ENCODE peak calls at places on chromosome 12, in nine cellular contexts. One of them, this sample, is unnamed.
A peak's percentile ranks its signal among the peaks of the same experiment; 100 is the strongest.

GRCh38 chr12:45234134-45234865 is 18.4 kb downstream of the ANO6 start:
- DNase-seq in lower lobe of right lung: no peak
- DNase-seq in astrocyte of the cerebellum: peak; percentile 93
- DNase-seq in ascending aorta: no peak
- DNase-seq in body of pancreas: peak; percentile 54
- DNase-seq in tibial artery: no peak
- DNase-seq in A549: peak; percentile 84
- DNase-seq in kidney: no peak
- DNase-seq in H9: peak; percentile 79
- DNase-seq in this sample: peak; percentile 98

GRCh38 chr12:110590806-110591326 is 7.7 kb upstream of the PPTC7 start:
- DNase-seq in lower lobe of right lung: no peak
- DNase-seq in astrocyte of the cerebellum: no peak
- DNase-seq in ascending aorta: no peak
- DNase-seq in body of pancreas: no peak
- DNase-seq in tibial artery: no peak
- DNase-seq in A549: no peak
- DNase-seq in kidney: no peak
- DNase-seq in H9: no peak
- DNase-seq in this sample: no peak

GRCh38 chr12:56834886-56835285 is 71.8 kb downstream of the HSD17B6 start:
- DNase-seq in lower lobe of right lung: no peak
- DNase-seq in astrocyte of the cerebellum: no peak
- DNase-seq in ascending aorta: no peak
- DNase-seq in body of pancreas: no peak
- DNase-seq in tibial artery: no peak
- DNase-seq in A549: no peak
- DNase-seq in kidney: no peak
- DNase-seq in H9: no peak
- DNase-seq in this sample: no peak

GRCh38 chr12:130967631-130968030 is 13.9 kb downstream of the ADGRD1 start:
- DNase-seq in lower lobe of right lung: no peak
- DNase-seq in astrocyte of the cerebellum: no peak
- DNase-seq in ascending aorta: no peak
- DNase-seq in body of pancreas: no peak
- DNase-seq in tibial artery: no peak
- DNase-seq in A549: no peak
- DNase-seq in kidney: no peak
- DNase-seq in H9: peak; percentile 12
- DNase-seq in this sample: no peak

GRCh38 chr12:10574307-10574706 is 39.1 kb downstream of the MAGOHB start:
- DNase-seq in lower lobe of right lung: no peak
- DNase-seq in astrocyte of the cerebellum: no peak
- DNase-seq in ascending aorta: no peak
- DNase-seq in body of pancreas: no peak
- DNase-seq in tibial artery: no peak
- DNase-seq in A549: no peak
- DNase-seq in kidney: no peak
- DNase-seq in H9: no peak
- DNase-seq in this sample: no peak

GRCh38 chr12:104213952-104214351 is 1.6 kb upstream of the TXNRD1 start:
- DNase-seq in lower lobe of right lung: no peak
- DNase-seq in astrocyte of the cerebellum: peak; percentile 61
- DNase-seq in ascending aorta: no peak
- DNase-seq in body of pancreas: no peak
- DNase-seq in tibial artery: no peak
- DNase-seq in A549: no peak
- DNase-seq in kidney: no peak
- DNase-seq in H9: no peak
- DNase-seq in this sample: no peak

GRCh38 chr12:25495336-25496097 is 57.6 kb downstream of the LMNTD1 start:
- DNase-seq in lower lobe of right lung: no peak
- DNase-seq in astrocyte of the cerebellum: peak; percentile 66
- DNase-seq in ascending aorta: no peak
- DNase-seq in body of pancreas: no peak
- DNase-seq in tibial artery: no peak
- DNase-seq in A549: no peak
- DNase-seq in kidney: no peak
- DNase-seq in H9: no peak
- DNase-seq in this sample: peak; percentile 74

GRCh38 chr12:13362260-13362841 is 165.8 kb downstream of the EMP1 start:
- DNase-seq in lower lobe of right lung: peak; percentile 54
- DNase-seq in astrocyte of the cerebellum: peak; percentile 23
- DNase-seq in ascending aorta: no peak
- DNase-seq in body of pancreas: peak; percentile 69
- DNase-seq in tibial artery: no peak
- DNase-seq in A549: peak; percentile 60
- DNase-seq in kidney: no peak
- DNase-seq in H9: peak; percentile 92
- DNase-seq in this sample: peak; percentile 67

GRCh38 chr12:103933237-103933636 is 3.0 kb downstream of the HSP90B1 start:
- DNase-seq in lower lobe of right lung: no peak
- DNase-seq in astrocyte of the cerebellum: no peak
- DNase-seq in ascending aorta: no peak
- DNase-seq in body of pancreas: no peak
- DNase-seq in tibial artery: no peak
- DNase-seq in A549: no peak
- DNase-seq in kidney: no peak
- DNase-seq in H9: no peak
- DNase-seq in this sample: no peak

GRCh38 chr12:90399317-90399716 is 555.7 kb downstream of the CCER1 start:
- DNase-seq in lower lobe of right lung: no peak
- DNase-seq in astrocyte of the cerebellum: no peak
- DNase-seq in ascending aorta: no peak
- DNase-seq in body of pancreas: no peak
- DNase-seq in tibial artery: no peak
- DNase-seq in A549: no peak
- DNase-seq in kidney: no peak
- DNase-seq in H9: no peak
- DNase-seq in this sample: no peak

GRCh38 chr12:106152334-106152733 is 13.6 kb upstream of the NUAK1 start:
- DNase-seq in lower lobe of right lung: no peak
- DNase-seq in astrocyte of the cerebellum: no peak
- DNase-seq in ascending aorta: no peak
- DNase-seq in body of pancreas: no peak
- DNase-seq in tibial artery: no peak
- DNase-seq in A549: no peak
- DNase-seq in kidney: no peak
- DNase-seq in H9: no peak
- DNase-seq in this sample: no peak

GRCh38 chr12:46534442-46534841 is 161.9 kb upstream of the SLC38A2 start:
- DNase-seq in lower lobe of right lung: no peak
- DNase-seq in astrocyte of the cerebellum: no peak
- DNase-seq in ascending aorta: no peak
- DNase-seq in body of pancreas: no peak
- DNase-seq in tibial artery: no peak
- DNase-seq in A549: no peak
- DNase-seq in kidney: no peak
- DNase-seq in H9: no peak
- DNase-seq in this sample: no peak

GRCh38 chr12:115320967-115321366 is 637.0 kb upstream of the TBX3 start:
- DNase-seq in lower lobe of right lung: no peak
- DNase-seq in astrocyte of the cerebellum: no peak
- DNase-seq in ascending aorta: no peak
- DNase-seq in body of pancreas: peak; percentile 14
- DNase-seq in tibial artery: no peak
- DNase-seq in A549: no peak
- DNase-seq in kidney: peak; percentile 93
- DNase-seq in H9: no peak
- DNase-seq in this sample: no peak

GRCh38 chr12:31257784-31258183 is 68.2 kb downstream of the SINHCAF start:
- DNase-seq in lower lobe of right lung: no peak
- DNase-seq in astrocyte of the cerebellum: no peak
- DNase-seq in ascending aorta: no peak
- DNase-seq in body of pancreas: no peak
- DNase-seq in tibial artery: no peak
- DNase-seq in A549: no peak
- DNase-seq in kidney: no peak
- DNase-seq in H9: no peak
- DNase-seq in this sample: no peak

GRCh38 chr12:117388865-117389508 is 27.6 kb upstream of the NOS1 start:
- DNase-seq in lower lobe of right lung: no peak
- DNase-seq in astrocyte of the cerebellum: no peak
- DNase-seq in ascending aorta: no peak
- DNase-seq in body of pancreas: no peak
- DNase-seq in tibial artery: no peak
- DNase-seq in A549: no peak
- DNase-seq in kidney: no peak
- DNase-seq in H9: no peak
- DNase-seq in this sample: no peak

GRCh38 chr12:69602954-69603353 is 7.8 kb downstream of the LRRC10 start:
- DNase-seq in lower lobe of right lung: no peak
- DNase-seq in astrocyte of the cerebellum: no peak
- DNase-seq in ascending aorta: no peak
- DNase-seq in body of pancreas: no peak
- DNase-seq in tibial artery: no peak
- DNase-seq in A549: no peak
- DNase-seq in kidney: no peak
- DNase-seq in H9: no peak
- DNase-seq in this sample: peak; percentile 7

GRCh38 chr12:107091989-107092641 is 1.2 kb downstream of the CRY1 start:
- DNase-seq in lower lobe of right lung: no peak
- DNase-seq in astrocyte of the cerebellum: peak; percentile 95
- DNase-seq in ascending aorta: no peak
- DNase-seq in body of pancreas: peak; percentile 72
- DNase-seq in tibial artery: no peak
- DNase-seq in A549: peak; percentile 75
- DNase-seq in kidney: no peak
- DNase-seq in H9: peak; percentile 73
- DNase-seq in this sample: peak; percentile 96

DNA sequence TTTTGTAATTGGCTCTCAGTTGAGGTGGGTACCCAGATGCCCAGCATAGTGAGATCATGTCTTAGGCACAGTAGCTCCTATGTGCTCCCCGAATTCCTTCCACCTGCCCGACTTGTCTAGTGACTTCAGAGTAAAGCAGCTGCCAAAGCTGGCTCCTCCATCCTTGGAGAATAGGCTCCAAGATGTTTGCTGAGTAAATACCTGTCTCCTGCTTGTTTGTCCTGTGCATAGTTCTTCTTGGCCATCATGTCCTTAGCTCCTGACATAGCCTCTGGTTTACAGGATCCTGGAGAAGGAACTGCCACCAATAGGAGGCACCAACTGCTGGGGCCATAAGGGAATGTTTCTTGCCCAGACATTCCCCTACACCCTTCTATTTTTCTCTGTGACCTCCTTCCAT is 52.6 kb upstream of the CISTR start:
- DNase-seq in lower lobe of right lung: no peak
- DNase-seq in astrocyte of the cerebellum: no peak
- DNase-seq in ascending aorta: no peak
- DNase-seq in body of pancreas: no peak
- DNase-seq in tibial artery: no peak
- DNase-seq in A549: no peak
- DNase-seq in kidney: no peak
- DNase-seq in H9: no peak
- DNase-seq in this sample: no peak
- TF ChIP-seq CTCF in lower lobe of right lung: no peak
- TF ChIP-seq CTCF in astrocyte of the cerebellum: no peak
- TF ChIP-seq CTCF in ascending aorta: no peak
- TF ChIP-seq CTCF in body of pancreas: no peak
- TF ChIP-seq CTCF in tibial artery: no peak
- TF ChIP-seq CTCF in A549: peak; percentile 15
- TF ChIP-seq CTCF in kidney: no peak
- TF ChIP-seq CTCF in H9: no peak
- TF ChIP-seq CTCF in this sample: no peak

GRCh38 chr12:18103624-18104023 is 13.6 kb upstream of the RERGL start:
- DNase-seq in lower lobe of right lung: no peak
- DNase-seq in astrocyte of the cerebellum: no peak
- DNase-seq in ascending aorta: no peak
- DNase-seq in body of pancreas: no peak
- DNase-seq in tibial artery: no peak
- DNase-seq in A549: no peak
- DNase-seq in kidney: no peak
- DNase-seq in H9: no peak
- DNase-seq in this sample: no peak

DNA sequence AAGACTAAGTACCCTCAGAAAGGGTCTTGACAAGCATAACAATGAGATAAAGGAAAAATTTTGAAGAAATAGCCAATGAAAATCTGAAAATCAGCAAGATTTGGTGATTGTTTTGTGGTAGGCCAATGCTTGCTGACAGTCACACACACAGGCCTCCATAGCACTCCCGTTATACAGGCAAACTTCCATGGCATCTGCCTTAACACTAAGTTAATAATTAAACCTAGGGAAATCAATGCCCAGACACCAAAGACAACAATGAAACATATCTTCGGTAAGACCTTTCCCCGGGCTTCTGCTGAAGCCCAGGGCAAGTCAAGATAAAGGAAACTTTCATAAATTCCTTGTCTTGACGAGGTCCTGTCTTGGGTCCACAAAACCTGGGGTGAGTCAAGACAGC is 18.6 kb upstream of the RERGL start:
- DNase-seq in lower lobe of right lung: no peak
- DNase-seq in astrocyte of the cerebellum: no peak
- DNase-seq in ascending aorta: no peak
- DNase-seq in body of pancreas: no peak
- DNase-seq in tibial artery: no peak
- DNase-seq in A549: no peak
- DNase-seq in kidney: no peak
- DNase-seq in H9: no peak
- DNase-seq in this sample: no peak
- TF ChIP-seq CTCF in lower lobe of right lung: no peak
- TF ChIP-seq CTCF in astrocyte of the cerebellum: no peak
- TF ChIP-seq CTCF in ascending aorta: no peak
- TF ChIP-seq CTCF in body of pancreas: no peak
- TF ChIP-seq CTCF in tibial artery: no peak
- TF ChIP-seq CTCF in A549: no peak
- TF ChIP-seq CTCF in kidney: no peak
- TF ChIP-seq CTCF in H9: no peak
- TF ChIP-seq CTCF in this sample: no peak

DNA sequence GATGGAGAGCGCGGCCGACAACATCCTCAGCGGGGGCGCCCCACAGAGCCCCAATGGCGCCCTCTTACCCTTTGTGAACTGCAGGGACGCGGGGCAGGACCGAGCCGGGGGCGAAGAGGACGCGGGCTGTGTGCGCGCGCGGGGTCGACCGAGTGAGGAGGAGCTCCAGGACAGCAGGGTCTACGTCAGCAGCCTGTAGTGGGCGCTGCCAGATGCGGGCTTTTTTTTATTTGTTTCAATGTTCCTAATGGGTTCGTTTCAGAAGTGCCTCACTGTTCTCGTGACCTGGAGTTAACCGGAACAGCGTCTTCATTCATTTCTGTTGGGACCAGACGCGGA is 103.8 kb upstream of the FKBP4 start:
- DNase-seq in lower lobe of right lung: peak; percentile 49
- DNase-seq in astrocyte of the cerebellum: no peak
- DNase-seq in ascending aorta: no peak
- DNase-seq in body of pancreas: peak; percentile 25
- DNase-seq in tibial artery: no peak
- DNase-seq in A549: no peak
- DNase-seq in kidney: peak; percentile 74
- DNase-seq in H9: peak; percentile 82
- DNase-seq in this sample: peak; percentile 9
- TF ChIP-seq CTCF in lower lobe of right lung: no peak
- TF ChIP-seq CTCF in astrocyte of the cerebellum: peak; percentile 27
- TF ChIP-seq CTCF in ascending aorta: no peak
- TF ChIP-seq CTCF in body of pancreas: no peak
- TF ChIP-seq CTCF in tibial artery: no peak
- TF ChIP-seq CTCF in A549: no peak
- TF ChIP-seq CTCF in kidney: no peak
- TF ChIP-seq CTCF in H9: peak; percentile 65
- TF ChIP-seq CTCF in this sample: no peak

GRCh38 chr12:6974180-6974579 is 3.5 kb downstream of the EMG1 start:
- DNase-seq in lower lobe of right lung: no peak
- DNase-seq in astrocyte of the cerebellum: no peak
- DNase-seq in ascending aorta: no peak
- DNase-seq in body of pancreas: no peak
- DNase-seq in tibial artery: peak; percentile 17
- DNase-seq in A549: no peak
- DNase-seq in kidney: no peak
- DNase-seq in H9: no peak
- DNase-seq in this sample: no peak
- TF ChIP-seq CTCF in lower lobe of right lung: no peak
- TF ChIP-seq CTCF in astrocyte of the cerebellum: no peak
- TF ChIP-seq CTCF in ascending aorta: no peak
- TF ChIP-seq CTCF in body of pancreas: no peak
- TF ChIP-seq CTCF in tibial artery: no peak
- TF ChIP-seq CTCF in A549: no peak
- TF ChIP-seq CTCF in kidney: no peak
- TF ChIP-seq CTCF in H9: no peak
- TF ChIP-seq CTCF in this sample: no peak